ENCODE peak calls at places on chromosomes 6 and 20, in nine cellular contexts. L is NCI-H1105 treated with DMSO at 0.1 percent for 48 hours, V is NCI-H345, Y is lung, C is sciatic nerve, R is retina, H is fibroblast of pulmonary artery, U is ACHN, D is foreskin fibroblast. W is an unnamed sample.

GRCh38 chr6:157732416-157733161 is 90.5 kb upstream of the SNX9 start:
- DNase-seq in V (no peak), U (no peak), Y (no peak), L (no peak), D (no peak), R (no peak), H (no peak), C (no peak), W (no peak)

GRCh38 chr6:65170273-65170672 is 536.8 kb downstream of the EYS start:
- DNase-seq in V (no peak), C (no peak), L (no peak), H (peak; percentile 8), R (no peak), U (no peak), Y (no peak), D (no peak), W (no peak)

GRCh38 chr20:4073852-4074741 is 58.7 kb upstream of the RNF24 start:
- DNase-seq in H (no peak), Y (no peak), U (no peak), R (no peak), V (no peak), C (no peak), L (no peak), D (no peak), W (no peak)

GRCh38 chr6:38554700-38555413 is 84.9 kb downstream of the BTBD9 start:
- DNase-seq in D (peak; percentile 41), C (no peak), Y (no peak), V (no peak), H (peak; percentile 22), L (no peak), R (no peak), U (peak; percentile 13), W (no peak)

GRCh38 chr6:34181903-34182302 is 36.0 kb upstream of the GRM4 start:
- DNase-seq in U (no peak), V (no peak), Y (no peak), H (no peak), C (peak; percentile 31), D (no peak), R (no peak), L (no peak), W (no peak)

GRCh38 chr20:46523696-46524328 is 10.5 kb upstream of the ZNF334 start:
- DNase-seq in U (peak; percentile 25), C (no peak), D (no peak), L (no peak), H (peak; percentile 25), V (no peak), Y (no peak), R (no peak), W (no peak)

GRCh38 chr6:156787569-156788492 is 10.7 kb downstream of the ARID1B start:
- DNase-seq in C (no peak), D (no peak), U (no peak), Y (no peak), R (no peak), L (no peak), H (no peak), V (no peak), W (no peak)

GRCh38 chr6:107560657-107561056 is 70.7 kb downstream of the SOBP start:
- DNase-seq in V (peak; percentile 68), U (no peak), D (peak; percentile 4), L (no peak), C (no peak), R (no peak), H (peak; percentile 52), Y (no peak), W (no peak)

GRCh38 chr20:32547753-32548034 is 37.4 kb downstream of the NOL4L start:
- DNase-seq in D (no peak), Y (no peak), C (no peak), H (no peak), L (no peak), U (no peak), R (no peak), V (no peak), W (no peak)

GRCh38 chr6:30770164-30770563 is 25.8 kb upstream of the IER3 start:
- DNase-seq in D (no peak), C (no peak), H (no peak), U (no peak), V (no peak), L (no peak), Y (no peak), R (no peak), W (no peak)

GRCh38 chr6:155472886-155473285 is 17.2 kb upstream of the NOX3 start:
- DNase-seq in Y (no peak), V (no peak), H (peak; percentile 73), L (no peak), R (no peak), C (no peak), D (no peak), U (no peak), W (no peak)

GRCh38 chr6:152680151-152680550 is 17.5 kb upstream of the MYCT1 start:
- DNase-seq in U (no peak), L (no peak), Y (no peak), C (no peak), R (no peak), V (no peak), H (no peak), D (no peak), W (no peak)

GRCh38 chr20:32072168-32072721 is 20.2 kb downstream of the HCK start:
- DNase-seq in D (no peak), R (no peak), L (no peak), C (no peak), V (peak; percentile 31), U (no peak), H (no peak), Y (no peak), W (no peak)